ENCODE peak calls at places on chromosome 21, in seven cellular contexts. X, O, P, H, K, U and A are unnamed samples.

GRCh38 chr21:36073181-36073580 is 3.4 kb downstream of the CBR1 start:
- DNase-seq in H (no peak), O (no peak), K (no peak), X (no peak), P (no peak), U (no peak), A (no peak)

GRCh38 chr21:42460391-42461184 is 35.4 kb downstream of the RSPH1 start:
- DNase-seq in X (no peak), P (no peak), U (no peak), H (no peak), K (peak; percentile 63), O (no peak), A (peak; percentile 59)

GRCh38 chr21:15289896-15290841 is 225.4 kb upstream of the NRIP1 start:
- DNase-seq in X (peak; percentile 47), O (no peak), H (peak; percentile 86), P (no peak), K (peak; percentile 87), U (no peak), A (no peak)

GRCh38 chr21:31329431-31330143 is 14.5 kb downstream of the TIAM1 start:
- DNase-seq in H (no peak), P (no peak), K (no peak), O (no peak), U (no peak), X (no peak), A (no peak)

GRCh38 chr21:27564684-27565280 is 597.9 kb upstream of the ADAMTS5 start:
- DNase-seq in O (no peak), U (no peak), P (no peak), X (peak; percentile 51), H (no peak), K (no peak), A (no peak)

GRCh38 chr21:45763506-45763905 is 120.0 kb downstream of the PCBP3 start:
- DNase-seq in O (no peak), H (no peak), X (no peak), P (no peak), K (no peak), U (no peak), A (no peak)

GRCh38 chr21:45094412-45094811 is 20.0 kb downstream of the ADARB1 start:
- DNase-seq in P (no peak), K (no peak), H (no peak), X (no peak), O (no peak), U (no peak), A (no peak)

GRCh38 chr21:46171585-46171984 is 12.7 kb downstream of the SPATC1L start:
- DNase-seq in P (no peak), K (no peak), O (no peak), X (no peak), U (no peak), H (no peak), A (no peak)

GRCh38 chr21:41164981-41165650 is 2.8 kb upstream of the BACE2 start:
- DNase-seq in U (no peak), H (peak; percentile 72), K (peak; percentile 61), O (no peak), X (peak; percentile 82), P (no peak), A (no peak)

GRCh38 chr21:46181436-46181835 is 2.8 kb downstream of the SPATC1L start:
- DNase-seq in O (no peak), P (no peak), X (no peak), U (no peak), H (no peak), K (no peak), A (no peak)

GRCh38 chr21:33266784-33267135 is 593 bp downstream of the IL10RB start:
- DNase-seq in U (peak; percentile 15), O (no peak), X (peak; percentile 14), K (peak; percentile 60), H (no peak), P (peak; percentile 30), A (peak; percentile 52)

GRCh38 chr21:34845521-34846213 is 176.9 kb downstream of the CLIC6 start:
- DNase-seq in K (peak; percentile 41), H (no peak), U (no peak), P (no peak), X (peak; percentile 93), O (peak; percentile 75), A (peak; percentile 79)

GRCh38 chr21:35338281-35338680 is 289.2 kb upstream of the RUNX1 start:
- DNase-seq in X (no peak), U (no peak), K (no peak), P (no peak), H (no peak), O (no peak), A (no peak)

GRCh38 chr21:31363720-31364119 is 19.7 kb upstream of the TIAM1 start:
- DNase-seq in U (no peak), P (no peak), O (no peak), H (no peak), K (no peak), X (no peak), A (no peak)

GRCh38 chr21:26391166-26391565 is 181.9 kb downstream of the CYYR1 start:
- DNase-seq in O (no peak), P (no peak), K (no peak), U (no peak), H (no peak), X (no peak), A (no peak)

GRCh38 chr21:35565204-35565611 is 495.1 kb downstream of the SETD4 start:
- DNase-seq in P (no peak), K (no peak), O (no peak), U (no peak), X (peak; percentile 88), H (peak; percentile 31), A (no peak)

GRCh38 chr21:43854773-43855633 is 10.0 kb upstream of the AGPAT3 start:
- DNase-seq in X (no peak), O (no peak), P (no peak), K (no peak), U (peak; percentile 17), H (no peak), A (peak; percentile 81)

GRCh38 chr21:36994501-36995189 is 11.9 kb upstream of the RIPPLY3 start:
- DNase-seq in H (no peak), O (no peak), K (no peak), P (no peak), X (no peak), U (peak; percentile 17), A (no peak)

GRCh38 chr21:40120944-40121575 is 253.8 kb downstream of the PCP4 start:
- DNase-seq in H (no peak), O (no peak), X (peak; percentile 15), U (no peak), K (no peak), P (no peak), A (no peak)

GRCh38 chr21:23130308-23130707 is 2132.1 kb downstream of the NCAM2 start:
- DNase-seq in K (no peak), P (no peak), O (no peak), H (no peak), U (no peak), X (no peak), A (no peak)

GRCh38 chr21:36757246-36757645 is 58.3 kb downstream of the SIM2 start:
- DNase-seq in H (no peak), K (no peak), U (no peak), P (no peak), X (no peak), O (no peak), A (no peak)

GRCh38 chr21:26041441-26042180 is 129.0 kb downstream of the APP start:
- DNase-seq in X (peak; percentile 43), P (no peak), H (no peak), K (no peak), U (no peak), O (no peak), A (no peak)

GRCh38 chr21:38909109-38909508 is 103.4 kb downstream of the ETS2 start:
- DNase-seq in H (no peak), X (peak; percentile 19), O (no peak), U (no peak), K (no peak), P (no peak), A (no peak)

GRCh38 chr21:25733859-25734653 is 648 bp downstream of the ATP5PF start:
- DNase-seq in H (no peak), K (no peak), O (no peak), P (no peak), U (peak; percentile 27), X (peak; percentile 16), A (no peak)

GRCh38 chr21:34935452-34935851 is 113.7 kb downstream of the RUNX1 start:
- DNase-seq in H (no peak), P (no peak), U (no peak), K (no peak), O (no peak), X (peak; percentile 33), A (no peak)

GRCh38 chr21:43343095-43343991 is 83.6 kb downstream of the SIK1 start:
- DNase-seq in X (no peak), O (no peak), P (no peak), H (peak; percentile 91), K (peak; percentile 87), U (no peak), A (no peak)

GRCh38 chr21:43271452-43272020 is 102.7 kb downstream of the CRYAA start:
- DNase-seq in X (no peak), K (no peak), O (no peak), P (no peak), H (peak; percentile 15), U (no peak), A (no peak)

GRCh38 chr21:34574581-34574980 is 40.3 kb downstream of the RCAN1 start:
- DNase-seq in O (no peak), H (no peak), X (no peak), K (no peak), P (no peak), U (no peak), A (no peak)

GRCh38 chr21:46160563-46161179 is 5.3 kb upstream of the FTCD start:
- DNase-seq in O (no peak), H (peak; percentile 31), U (no peak), P (no peak), X (peak; percentile 48), K (peak; percentile 13), A (no peak)